ENCODE peak calls at places on chromosomes 13 and 19, in seven cellular contexts. D is tibial nerve; X is BE2C; E is activated B cell treated with CpG ODN at 0.5 μM for 24 hours; S is transverse colon; A is PC-3; L is CD8-positive, alpha-beta T cell. M is an unnamed sample.
A peak's percentile ranks its signal among the peaks of the same experiment; 100 is the strongest.

GRCh38 chr19:55672418-55672817 is 2.6 kb upstream of the EPN1 start:
- DNase-seq in D (no peak), X (no peak), E (no peak), S (no peak), A (no peak), L (no peak), M (no peak)

GRCh38 chr13:52743988-52744387 is 4.4 kb upstream of the CNMD start:
- DNase-seq in D (no peak), X (no peak), E (no peak), S (no peak), A (peak; percentile 3), L (no peak), M (no peak)

GRCh38 chr19:47260476-47260875 is 4.2 kb downstream of the CCDC9 start:
- DNase-seq in D (no peak), X (no peak), E (no peak), S (no peak), A (no peak), L (no peak), M (no peak)

GRCh38 chr13:36412736-36413135 is 19.6 kb upstream of the CCNA1 start:
- DNase-seq in D (no peak), X (no peak), E (no peak), S (no peak), A (no peak), L (no peak), M (no peak)

GRCh38 chr13:70817571-70817970 is 709.3 kb upstream of the KLHL1 start:
- DNase-seq in D (no peak), X (no peak), E (no peak), S (no peak), A (peak; percentile 5), L (no peak), M (no peak)

GRCh38 chr13:113579686-113580085 is 4.9 kb upstream of the TFDP1 start:
- DNase-seq in D (no peak), X (no peak), E (no peak), S (no peak), A (no peak), L (no peak), M (no peak)

GRCh38 chr13:27194895-27195764 is 23.5 kb upstream of the USP12 start:
- DNase-seq in D (no peak), X (no peak), E (no peak), S (no peak), A (peak; percentile 95), L (no peak), M (no peak)

GRCh38 chr13:79995334-79995733 is 345.6 kb downstream of the SPRY2 start:
- DNase-seq in D (no peak), X (no peak), E (no peak), S (no peak), A (peak; percentile 52), L (no peak), M (no peak)

GRCh38 chr19:53877361-53877766 is 4.6 kb upstream of the PRKCG start:
- DNase-seq in D (no peak), X (no peak), E (no peak), S (no peak), A (no peak), L (no peak), M (no peak)

GRCh38 chr19:20244356-20244755 is 77.3 kb downstream of the ZNF486 start:
- DNase-seq in D (no peak), X (no peak), E (no peak), S (no peak), A (no peak), L (no peak), M (no peak)

DNA sequence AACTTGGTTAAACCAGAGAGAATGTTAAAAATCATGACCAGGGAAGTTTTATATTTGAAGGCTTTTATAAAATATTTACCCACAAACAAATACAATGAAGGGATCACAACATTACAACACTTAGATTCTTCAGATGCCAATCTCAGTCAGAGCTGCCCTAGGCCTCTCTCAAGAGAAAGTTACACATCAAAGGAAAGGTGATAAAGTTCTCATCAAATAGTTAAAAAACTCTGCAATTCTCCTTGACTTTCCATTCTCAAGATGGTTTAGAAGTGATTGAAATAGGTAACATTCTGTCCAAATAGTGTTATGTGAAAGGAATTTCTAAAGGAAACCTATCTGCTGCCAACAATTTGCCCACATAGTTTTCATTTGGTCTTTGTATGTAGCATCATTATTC is 1115.2 kb upstream of the MIR17HG start:
- DNase-seq in D (no peak), X (no peak), E (no peak), S (no peak), A (no peak), L (no peak), M (no peak)
- TF ChIP-seq CTCF in D (no peak), X (no peak), E (no peak), S (no peak), A (no peak), L (no peak), M (no peak)

GRCh38 chr13:47594833-47595232 is 406.2 kb downstream of the SUCLA2 start:
- DNase-seq in D (no peak), X (no peak), E (no peak), S (no peak), A (peak; percentile 37), L (no peak), M (no peak)
- TF ChIP-seq CTCF in D (no peak), X (peak; percentile 22), E (no peak), S (no peak), A (peak; percentile 49), L (no peak), M (peak; percentile 23)

GRCh38 chr13:39777527-39778061 is 122.1 kb downstream of the COG6 start:
- DNase-seq in D (no peak), X (no peak), E (no peak), S (no peak), A (peak; percentile 86), L (no peak), M (no peak)
- TF ChIP-seq CTCF in D (no peak), X (peak; percentile 30), E (no peak), S (peak; percentile 15), A (peak; percentile 55), L (no peak), M (peak; percentile 33)

DNA sequence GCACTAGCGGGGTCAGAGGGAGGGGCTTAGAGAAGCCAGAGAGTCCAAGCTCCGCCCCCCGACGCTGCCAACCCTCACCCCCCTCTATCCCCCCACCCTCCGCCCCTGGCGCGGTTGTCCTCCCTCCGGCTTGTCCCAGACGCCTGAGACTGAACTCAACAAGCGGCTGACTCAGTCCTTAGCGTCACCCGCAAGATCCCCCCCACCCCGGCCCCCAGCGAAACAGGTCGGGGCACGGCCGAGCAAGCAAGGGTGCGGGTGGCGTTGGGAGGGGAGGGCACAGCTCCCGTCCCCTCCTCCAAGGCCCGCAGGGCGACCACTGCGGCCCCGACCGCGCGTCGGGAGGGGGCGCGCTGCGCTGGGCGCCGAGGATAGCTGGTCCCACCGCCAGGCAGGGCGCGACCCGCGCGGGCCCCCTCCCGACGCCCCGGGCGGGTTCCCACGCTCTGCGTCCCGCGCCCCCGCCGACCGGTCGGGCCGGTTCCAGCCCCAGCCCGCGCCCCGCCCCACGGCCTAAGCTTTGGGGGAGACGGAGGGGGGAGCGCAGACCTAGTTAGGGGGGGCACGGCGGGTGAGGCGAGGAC is 5.3 kb downstream of the NOTCH3 start:
- DNase-seq in D (no peak), X (peak; percentile 64), E (no peak), S (peak; percentile 29), A (peak; percentile 82), L (no peak), M (no peak)
- TF ChIP-seq CTCF in D (no peak), X (no peak), E (no peak), S (no peak), A (peak; percentile 14), L (no peak), M (no peak)

DNA sequence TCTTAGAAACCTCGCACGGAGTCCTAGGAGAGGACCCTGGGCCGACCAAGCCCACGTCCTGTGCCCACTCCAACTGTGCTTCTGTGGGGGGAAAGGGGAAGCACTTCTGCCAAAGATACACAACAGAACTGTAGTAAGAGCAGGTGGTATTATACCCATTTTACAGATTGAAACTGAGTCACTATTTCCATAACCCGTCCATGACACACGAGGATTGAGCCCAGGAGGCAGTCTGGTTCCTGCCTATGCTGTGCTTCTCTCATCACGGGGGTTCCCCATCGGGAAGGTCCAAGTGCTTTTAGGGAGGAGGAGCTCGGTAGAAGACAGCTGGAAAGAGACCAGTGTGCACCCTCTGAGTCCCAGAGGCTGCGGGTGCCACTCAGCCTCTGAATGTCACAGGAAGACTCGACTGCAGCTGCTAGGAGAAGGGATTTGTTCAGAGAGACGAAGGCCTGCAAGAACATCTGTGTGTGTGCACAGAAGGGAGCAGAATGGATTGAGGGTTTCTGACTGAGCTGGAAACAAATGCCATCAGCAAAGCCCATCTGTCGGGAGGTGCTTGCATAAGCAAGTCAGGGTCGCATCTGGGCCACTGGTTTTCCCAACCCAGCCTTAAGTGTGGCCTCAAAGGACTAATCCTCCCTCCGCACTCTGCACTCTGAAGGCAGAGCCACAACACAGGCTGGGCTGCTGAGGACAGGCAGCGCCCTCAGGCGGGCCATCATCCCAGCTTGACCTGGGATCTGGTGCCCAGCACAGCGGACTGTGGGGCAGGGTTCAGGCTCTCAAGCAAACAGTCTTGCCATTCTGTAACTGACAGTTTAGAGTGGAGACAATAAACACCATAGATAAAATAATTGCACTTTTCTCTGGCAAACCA is 150.0 kb downstream of the DPF1 start:
- DNase-seq in D (no peak), X (no peak), E (no peak), S (peak; percentile 16), A (no peak), L (no peak), M (no peak)
- TF ChIP-seq CTCF in D (no peak), X (no peak), E (no peak), S (no peak), A (no peak), L (no peak), M (no peak)

GRCh38 chr19:33156354-33156753 is 24.4 kb downstream of the WDR88 start:
- DNase-seq in D (no peak), X (no peak), E (no peak), S (no peak), A (peak; percentile 11), L (no peak), M (no peak)
- TF ChIP-seq CTCF in D (no peak), X (no peak), E (no peak), S (no peak), A (no peak), L (no peak), M (no peak)

DNA sequence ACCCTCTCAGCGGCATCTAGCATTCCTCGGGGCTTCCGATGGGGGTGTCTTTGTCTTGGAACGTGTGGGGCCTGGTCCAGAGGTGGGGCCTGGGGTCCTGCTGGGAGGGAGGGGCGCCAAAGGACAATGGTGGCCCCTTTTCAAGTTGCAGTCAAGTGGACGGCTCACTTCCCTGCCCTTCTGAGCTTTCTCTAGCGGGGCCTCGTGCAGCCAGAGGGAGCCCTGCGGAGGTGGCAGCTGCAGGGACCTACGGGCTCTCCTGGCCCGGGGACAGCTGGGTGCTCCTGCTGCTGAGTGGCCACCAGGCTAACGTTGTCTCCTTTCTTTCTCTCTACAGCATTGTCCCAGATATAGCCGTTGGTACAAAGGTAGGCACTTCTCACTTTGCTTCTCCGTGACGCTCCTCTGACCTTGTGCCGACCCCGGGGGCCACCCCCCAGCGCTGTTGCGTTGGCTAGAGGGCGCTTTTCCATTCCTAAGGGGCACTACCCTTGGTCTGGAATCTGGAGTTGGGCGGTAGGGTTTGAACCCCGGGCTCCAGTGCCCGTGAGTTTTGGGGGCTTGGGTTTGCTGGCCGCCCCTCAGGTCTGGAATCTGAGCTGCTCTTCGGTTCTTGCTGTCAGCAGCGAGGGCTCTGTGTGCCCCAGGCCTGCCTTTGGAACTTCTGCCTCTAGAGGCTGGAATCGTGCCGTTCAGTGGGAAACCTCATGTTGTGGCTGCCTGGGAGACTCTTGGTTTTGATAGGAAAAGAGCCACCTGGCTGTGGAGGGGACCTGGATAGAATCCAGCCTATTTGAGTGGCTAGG is 2.0 kb downstream of the PTBP1 start:
- DNase-seq in D (no peak), X (peak; percentile 65), E (no peak), S (peak; percentile 37), A (peak; percentile 26), L (no peak), M (no peak)
- TF ChIP-seq CTCF in D (no peak), X (peak; percentile 30), E (no peak), S (no peak), A (peak; percentile 36), L (no peak), M (peak; percentile 11)

M was measured in GM06990.